ENCODE peak calls at places on chromosomes 13 and 19, in five cellular contexts. D is amniotic stem cell; M is nephron progenitor cell; C is activated T-cell treated with anti-CD3 and anti-CD28 coated beads, Interleukin-2, amount 50 U/mL, for 72 hours; W is NCI-H774. S is an unnamed sample.

GRCh38 chr13:98570929-98571372 is 6.0 kb downstream of the STK24 start:
- DNase-seq in D (no peak), M (no peak), C (peak), W (no peak), S (peak)

GRCh38 chr13:20684535-20684934 is 19.0 kb upstream of the IL17D start:
- DNase-seq in D (no peak), M (no peak), C (no peak), W (no peak), S (no peak)

GRCh38 chr13:54368387-54368786 is 1339.8 kb downstream of the OLFM4 start:
- DNase-seq in D (no peak), M (no peak), C (no peak), W (no peak), S (no peak)

GRCh38 chr13:76049397-76049746 is 413.2 kb downstream of the LMO7 start:
- DNase-seq in D (no peak), M (no peak), C (no peak), W (no peak), S (no peak)

GRCh38 chr13:72151241-72151640 is 284.2 kb upstream of the DACH1 start:
- DNase-seq in D (no peak), M (no peak), C (no peak), W (no peak), S (no peak)

GRCh38 chr13:36219883-36220282 is 5.5 kb upstream of the SOHLH2 start:
- DNase-seq in D (no peak), M (no peak), C (no peak), W (no peak), S (no peak)

GRCh38 chr13:96540656-96541055 is 450.7 kb downstream of the HS6ST3 start:
- DNase-seq in D (no peak), M (no peak), C (no peak), W (no peak), S (no peak)

GRCh38 chr13:95181586-95181985 is 119.7 kb downstream of the ABCC4 start:
- DNase-seq in D (no peak), M (no peak), C (no peak), W (no peak), S (no peak)

GRCh38 chr13:44739120-44739519 is 163.0 kb upstream of the TSC22D1 start:
- DNase-seq in D (no peak), M (no peak), C (no peak), W (no peak), S (no peak)

GRCh38 chr19:31300406-31300805 is 48.8 kb downstream of the TSHZ3 start:
- DNase-seq in D (no peak), M (no peak), C (no peak), W (no peak), S (no peak)

GRCh38 chr19:55255618-55256423 is 3.0 kb downstream of the PPP6R1 start:
- DNase-seq in D (no peak), M (peak), C (peak), W (no peak), S (no peak)

GRCh38 chr19:30719189-30719990 is 347.2 kb downstream of the ZNF536 start:
- DNase-seq in D (no peak), M (peak), C (no peak), W (no peak), S (no peak)

GRCh38 chr19:42287017-42287825 is 14.7 kb upstream of the PRR19 start:
- DNase-seq in D (no peak), M (no peak), C (no peak), W (no peak), S (no peak)

GRCh38 chr13:27192896-27193295 is 21.3 kb upstream of the USP12 start:
- DNase-seq in D (no peak), M (no peak), C (no peak), W (no peak), S (no peak)

GRCh38 chr13:55517312-55517711 is 1623.4 kb upstream of the PRR20A start:
- DNase-seq in D (no peak), M (no peak), C (no peak), W (no peak), S (no peak)

GRCh38 chr13:81987677-81988357 is 1646.9 kb upstream of the SPRY2 start:
- DNase-seq in D (no peak), M (no peak), C (no peak), W (no peak), S (no peak)

GRCh38 chr19:49807174-49807830 is 5.8 kb downstream of the FUZ start:
- DNase-seq in D (no peak), M (no peak), C (no peak), W (no peak), S (no peak)

GRCh38 chr19:33385956-33386355 is 12.4 kb downstream of the CEBPG start:
- DNase-seq in D (no peak), M (no peak), C (no peak), W (no peak), S (no peak)

GRCh38 chr13:62327367-62327766 is 911.7 kb upstream of the PCDH20 start:
- DNase-seq in D (no peak), M (no peak), C (no peak), W (no peak), S (no peak)

GRCh38 chr19:43595605-43595998 is 332 bp downstream of the IRGQ start:
- DNase-seq in D (no peak), M (no peak), C (peak), W (no peak), S (no peak)

GRCh38 chr19:48696353-48697010 is 711 bp downstream of the FUT2 start:
- DNase-seq in D (no peak), M (no peak), C (no peak), W (no peak), S (no peak)